ENCODE peak calls at places on chromosomes 2 and 18, in five cellular contexts. L, Z, Q, S and O are unnamed samples.

GRCh38 chr2:32355976-32356734 is 668 bp upstream of the BIRC6 start:
- DNase-seq in L (no peak), Z (no peak), Q (no peak), S (no peak), O (no peak)

GRCh38 chr2:134201559-134201958 is 52.3 kb upstream of the MGAT5 start:
- DNase-seq in L (no peak), Z (no peak), Q (no peak), S (no peak), O (no peak)

GRCh38 chr2:10482460-10482859 is 34.3 kb upstream of the ODC1 start:
- DNase-seq in L (no peak), Z (no peak), Q (no peak), S (no peak), O (no peak)

GRCh38 chr18:12102136-12102842 is 8.6 kb downstream of the ANKRD62 start:
- DNase-seq in L (no peak), Z (no peak), Q (no peak), S (no peak), O (no peak)

GRCh38 chr2:176709541-176709951 is 440.3 kb downstream of the MTX2 start:
- DNase-seq in L (peak), Z (no peak), Q (no peak), S (no peak), O (peak)

GRCh38 chr2:189658808-189659207 is 2.5 kb upstream of the ASNSD1 start:
- DNase-seq in L (no peak), Z (no peak), Q (no peak), S (no peak), O (no peak)

GRCh38 chr2:127611076-127611925 is 34.7 kb upstream of the GPR17 start:
- DNase-seq in L (peak), Z (no peak), Q (no peak), S (no peak), O (peak)

GRCh38 chr2:23291274-23291673 is 93.7 kb upstream of the KLHL29 start:
- DNase-seq in L (no peak), Z (no peak), Q (no peak), S (no peak), O (no peak)

GRCh38 chr2:67833632-67834031 is 229.2 kb downstream of the C1D start:
- DNase-seq in L (no peak), Z (no peak), Q (no peak), S (no peak), O (no peak)

GRCh38 chr2:107525420-107525819 is 301.3 kb upstream of the RGPD4 start:
- DNase-seq in L (no peak), Z (no peak), Q (no peak), S (no peak), O (no peak)

GRCh38 chr2:217905906-217906305 is 96.9 kb downstream of the TNS1 start:
- DNase-seq in L (no peak), Z (no peak), Q (no peak), S (no peak), O (no peak)

GRCh38 chr18:10419420-10420103 is 34.9 kb upstream of the APCDD1 start:
- DNase-seq in L (no peak), Z (no peak), Q (no peak), S (no peak), O (no peak)

GRCh38 chr2:120736955-120737801 is 1.5 kb downstream of the GLI2 start:
- DNase-seq in L (peak), Z (peak), Q (peak), S (no peak), O (no peak)

GRCh38 chr18:59232309-59233016 is 12.5 kb downstream of the GRP start:
- DNase-seq in L (no peak), Z (no peak), Q (no peak), S (no peak), O (no peak)

GRCh38 chr2:122081743-122082142 is 326.3 kb downstream of the TSN start:
- DNase-seq in L (no peak), Z (no peak), Q (no peak), S (no peak), O (no peak)

GRCh38 chr18:1503847-1504246 is 599.2 kb downstream of the ADCYAP1 start:
- DNase-seq in L (no peak), Z (no peak), Q (no peak), S (no peak), O (no peak)